ENCODE peak calls at places on chromosomes 13 and 19, in eight cellular contexts. D, U, W, K, R, Y, S and E are unnamed samples.

GRCh38 chr13:33497146-33497845 is 211.7 kb upstream of the STARD13 start:
- DNase-seq in R (peak), K (no peak), S (no peak), U (no peak), D (no peak), Y (no peak), W (no peak), E (peak)

GRCh38 chr13:75416327-75417005 is 65.5 kb downstream of the TBC1D4 start:
- DNase-seq in S (no peak), U (no peak), R (no peak), K (no peak), W (no peak), Y (no peak), D (no peak), E (no peak)

GRCh38 chr19:33664744-33665143 is 43.0 kb downstream of the CHST8 start:
- DNase-seq in W (no peak), D (no peak), Y (no peak), K (no peak), U (no peak), S (no peak), R (no peak), E (no peak)

GRCh38 chr13:46679369-46680180 is 117.4 kb downstream of the ESD start:
- DNase-seq in R (no peak), K (no peak), D (peak), S (no peak), Y (peak), U (no peak), W (peak), E (peak)

GRCh38 chr19:30668521-30669155 is 296.5 kb downstream of the ZNF536 start:
- DNase-seq in W (no peak), S (no peak), D (no peak), R (no peak), K (no peak), U (no peak), Y (no peak), E (no peak)

GRCh38 chr19:39236527-39236926 is 8.3 kb downstream of the IFNL3 start:
- DNase-seq in U (no peak), W (no peak), S (no peak), Y (no peak), R (no peak), D (no peak), K (no peak), E (no peak)

GRCh38 chr19:3585301-3586123 is at the start of gene GIPC3:
- DNase-seq in W (no peak), K (no peak), D (peak), R (no peak), S (no peak), Y (no peak), U (no peak), E (no peak)

GRCh38 chr19:1265611-1266115 is 3.5 kb upstream of the CIRBP start:
- DNase-seq in W (peak), U (peak), R (peak), Y (peak), S (no peak), D (no peak), K (peak), E (peak)

GRCh38 chr13:91042870-91043269 is 304.6 kb upstream of the MIR17HG start:
- DNase-seq in U (no peak), W (no peak), D (no peak), R (no peak), S (no peak), Y (no peak), K (no peak), E (no peak)

GRCh38 chr19:1252221-1252817 is 3.9 kb downstream of the MIDN start:
- DNase-seq in D (peak), S (no peak), U (peak), W (no peak), Y (peak), K (peak), R (peak), E (peak)

GRCh38 chr13:111629016-111629415 is 308.6 kb downstream of the TEX29 start:
- DNase-seq in Y (no peak), S (no peak), W (no peak), K (no peak), U (no peak), R (no peak), D (no peak), E (no peak)

GRCh38 chr13:29382021-29382420 is 213.5 kb downstream of the SLC7A1 start:
- DNase-seq in W (no peak), D (no peak), K (no peak), S (no peak), U (no peak), R (no peak), Y (no peak), E (no peak)

GRCh38 chr19:29666634-29667389 is 1.6 kb downstream of the PLEKHF1 start:
- DNase-seq in K (peak), U (peak), W (peak), S (no peak), D (no peak), Y (peak), R (peak), E (peak)

GRCh38 chr13:39942901-39943273 is 287.4 kb downstream of the COG6 start:
- DNase-seq in U (no peak), R (peak), W (peak), K (peak), Y (peak), D (peak), S (peak), E (peak)

GRCh38 chr13:66859078-66859477 is 371.1 kb downstream of the PCDH9 start:
- DNase-seq in R (peak), U (no peak), K (no peak), S (no peak), W (no peak), D (no peak), Y (peak), E (peak)

DNA sequence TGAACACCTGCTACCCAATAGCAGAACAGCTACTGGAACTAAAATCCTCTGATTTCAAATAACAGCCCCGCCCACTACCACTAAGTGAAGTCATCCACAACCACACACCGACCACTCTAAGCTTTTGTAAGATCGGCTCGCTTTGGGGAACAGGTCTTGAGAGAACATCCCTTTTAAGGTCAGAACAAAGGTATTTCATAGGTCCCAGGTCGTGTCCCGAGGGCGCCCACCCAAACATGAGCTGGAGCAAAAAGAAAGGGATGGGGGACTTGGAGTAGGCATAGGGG is 252 bp downstream of the ZAR1L start:
- DNase-seq in K (peak), S (no peak), D (peak), U (no peak), Y (peak), W (no peak), R (peak), E (peak)
- TF ChIP-seq CTCF in K (no peak), S (no peak), D (no peak), U (no peak), Y (no peak), W (no peak), R (no peak), E (no peak)

GRCh38 chr13:31159306-31159705 is 2.4 kb downstream of the HSPH1 start:
- DNase-seq in K (no peak), S (no peak), W (no peak), Y (no peak), D (no peak), U (no peak), R (no peak), E (no peak)
- H3K4me3 ChIP-seq in K (no peak), S (peak), W (no peak), Y (peak), D (peak), U (peak), R (peak), E (no peak)

DNA sequence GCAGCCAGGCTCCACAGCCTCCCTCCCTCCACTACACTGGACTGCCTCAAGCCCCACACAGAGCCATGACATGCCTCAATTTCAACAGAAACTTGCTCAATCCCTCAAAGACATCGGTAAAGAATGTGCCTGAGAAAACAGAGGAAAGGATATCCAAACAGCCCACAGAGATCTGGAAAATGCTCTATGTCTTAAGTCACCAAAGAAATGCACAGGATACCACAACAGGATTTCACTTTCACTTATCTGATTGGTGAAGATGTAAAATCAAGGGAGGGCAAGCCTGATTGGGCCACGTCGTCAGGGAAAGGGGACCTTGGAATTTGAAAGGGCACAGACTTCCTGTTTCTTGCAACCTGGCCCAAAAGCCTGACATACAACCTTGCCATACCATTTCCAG is 14.2 kb downstream of the CACNA1A start:
- DNase-seq in D (no peak), S (no peak), Y (peak), K (no peak), R (peak), U (no peak), W (no peak), E (peak)
- TF ChIP-seq CTCF in D (no peak), S (no peak), Y (no peak), K (no peak), R (no peak), U (no peak), W (no peak), E (no peak)

DNA sequence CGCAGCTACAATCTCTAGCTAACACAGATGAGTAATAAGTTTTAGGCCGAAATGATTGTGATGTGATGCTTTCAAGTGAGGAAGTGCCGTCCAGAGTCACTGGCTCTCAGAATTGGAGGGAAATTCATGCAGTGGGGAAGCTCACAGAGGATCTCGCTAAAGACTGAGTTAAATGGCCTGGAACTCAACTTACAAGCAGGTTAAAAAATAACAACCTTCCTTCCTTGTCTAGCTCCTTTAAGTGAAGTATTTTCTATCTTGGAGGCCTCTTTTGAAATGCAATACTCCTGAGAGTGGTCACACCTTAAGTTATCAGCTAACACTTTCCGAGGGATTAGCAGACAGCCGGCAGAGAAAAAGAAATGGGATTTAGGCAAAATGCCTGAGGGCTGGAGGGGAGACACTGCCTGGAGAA is 74.2 kb downstream of the IRS2 start:
- DNase-seq in K (no peak), D (no peak), R (no peak), S (no peak), W (no peak), U (no peak), Y (no peak), E (no peak)
- H3K4me3 ChIP-seq in K (no peak), D (no peak), R (no peak), S (no peak), W (no peak), U (no peak), Y (no peak), E (no peak)

GRCh38 chr19:7988307-7988706 is 17.1 kb downstream of the ELAVL1 start:
- DNase-seq in U (no peak), K (no peak), S (no peak), Y (no peak), R (peak), W (no peak), D (no peak), E (no peak)
- TF ChIP-seq CTCF in U (no peak), K (no peak), S (no peak), Y (no peak), R (no peak), W (no peak), D (no peak), E (no peak)

GRCh38 chr19:48496959-48497727 is 14.5 kb downstream of the LMTK3 start:
- DNase-seq in U (no peak), R (no peak), W (no peak), K (no peak), Y (no peak), S (no peak), D (peak), E (no peak)
- H3K4me3 ChIP-seq in U (no peak), R (no peak), W (no peak), K (no peak), Y (no peak), S (no peak), D (no peak), E (no peak)